ENCODE peak calls at places on chromosomes 13 and 19, in eight cellular contexts. C is uterus; X is brain microvascular endothelial cell; R is SHP77; O is ascending aorta; T is activated T-helper 1 cell treated with anti-CD3 and anti-CD28 coated beads, Interleukin-12 subunit alpha, Interleukin-12 subunit beta, Interleukin-2, Interleukin-4 antibody, amounts not matched to agents 30 ng/mL and 10 ng/mL and 1 ng/mL, durations not matched to agents 14 hours and 24 hours and 36 hours; B is heart right ventricle; Z is HTR-8/SVneo. E is an unnamed sample.

GRCh38 chr19:42683917-42684513 is 56.3 kb downstream of the PSG3 start:
- DNase-seq in C (no peak), X (peak; percentile 52), T (no peak), Z (no peak), B (no peak), O (no peak), R (no peak), E (peak; percentile 5)

GRCh38 chr19:46945668-46946067 is 74.0 kb upstream of the NPAS1 start:
- DNase-seq in O (no peak), C (no peak), R (no peak), X (no peak), B (no peak), Z (no peak), T (no peak), E (no peak)

GRCh38 chr19:21117041-21117907 is 24.6 kb upstream of the ZNF431 start:
- DNase-seq in T (no peak), R (no peak), O (no peak), X (peak; percentile 27), B (no peak), C (no peak), Z (no peak), E (no peak)

GRCh38 chr19:10568444-10568825 is 344 bp downstream of the CDKN2D start:
- DNase-seq in B (no peak), R (peak; percentile 67), Z (no peak), C (no peak), T (no peak), X (no peak), O (no peak), E (no peak)

GRCh38 chr19:16527971-16528521 is 14.2 kb downstream of the CHERP start:
- DNase-seq in R (peak; percentile 13), T (peak; percentile 20), X (no peak), O (no peak), Z (no peak), C (no peak), B (no peak), E (no peak)

GRCh38 chr13:33138441-33138840 is 122.2 kb downstream of the KL start:
- DNase-seq in X (no peak), C (no peak), O (no peak), Z (no peak), T (no peak), R (no peak), B (no peak), E (no peak)

GRCh38 chr19:4547303-4548237 is 7.7 kb upstream of the LRG1 start:
- DNase-seq in B (no peak), X (no peak), O (no peak), Z (no peak), C (no peak), R (peak; percentile 20), T (no peak), E (no peak)

GRCh38 chr13:102913924-102914628 is 68.2 kb downstream of the ERCC5 start:
- DNase-seq in X (no peak), O (no peak), C (no peak), T (no peak), Z (no peak), R (no peak), B (no peak), E (peak; percentile 20)

GRCh38 chr19:49889687-49890348 is 6.9 kb downstream of the IL4I1 start:
- DNase-seq in Z (no peak), R (no peak), B (peak; percentile 80), T (peak; percentile 74), X (peak; percentile 60), O (no peak), C (peak; percentile 73), E (no peak)

GRCh38 chr13:113625965-113626661 is 31.9 kb downstream of the ATP4B start:
- DNase-seq in B (peak; percentile 2), Z (peak; percentile 36), R (no peak), O (no peak), T (no peak), X (no peak), C (no peak), E (no peak)

GRCh38 chr13:79780240-79780639 is 299.3 kb downstream of the NDFIP2 start:
- DNase-seq in T (no peak), O (no peak), R (no peak), Z (no peak), B (no peak), X (peak; percentile 34), C (no peak), E (no peak)

GRCh38 chr19:10416380-10417257 is 3.7 kb upstream of the PDE4A start:
- DNase-seq in X (peak; percentile 80), Z (peak; percentile 87), R (peak; percentile 74), B (peak; percentile 83), T (peak; percentile 94), C (peak; percentile 49), O (peak; percentile 74), E (peak; percentile 90)

GRCh38 chr19:5296457-5297271 is 43.9 kb downstream of the PTPRS start:
- DNase-seq in R (no peak), C (no peak), B (no peak), Z (no peak), X (no peak), O (no peak), T (no peak), E (no peak)

GRCh38 chr13:75365724-75366173 is 116.2 kb downstream of the TBC1D4 start:
- DNase-seq in C (no peak), Z (peak; percentile 18), R (no peak), X (peak; percentile 87), B (no peak), T (peak; percentile 43), O (no peak), E (peak; percentile 62)

GRCh38 chr19:38079926-38080380 is 144.1 kb downstream of the DPF1 start:
- DNase-seq in C (no peak), O (no peak), T (no peak), B (no peak), R (peak; percentile 97), Z (peak; percentile 74), X (peak; percentile 86), E (peak; percentile 46)

GRCh38 chr13:80591978-80592377 is 251.1 kb upstream of the SPRY2 start:
- DNase-seq in B (no peak), T (no peak), R (no peak), X (no peak), O (no peak), Z (no peak), C (no peak), E (no peak)

GRCh38 chr19:3450796-3451411 is 29.4 kb downstream of the SMIM24 start:
- DNase-seq in R (no peak), Z (peak; percentile 65), B (no peak), T (no peak), C (peak; percentile 88), O (peak; percentile 91), X (peak; percentile 100), E (peak; percentile 68)

GRCh38 chr19:40740747-40741146 is 9.5 kb downstream of the ACTMAP start:
- DNase-seq in X (no peak), R (no peak), O (no peak), Z (no peak), B (no peak), T (no peak), C (no peak), E (no peak)

GRCh38 chr13:46392967-46393366 is 5.9 kb upstream of the RUBCNL start:
- DNase-seq in O (no peak), T (no peak), R (no peak), X (no peak), B (no peak), Z (no peak), C (no peak), E (no peak)

E was measured in RWPE1.